ENCODE peak calls at places on chromosomes 5 and 9, in ten cellular contexts. N is B cell; Q is left cardiac atrium; E is stimulated activated CD4-positive, alpha-beta T cell treated with anti-CD3 and anti-CD28 coated beads, Interleukin-2, amount 100 ng/mL, for 48 hours; C is GM20000; I is testis; F is RCC 7860; P is HEK293T; Y is NCI-H1105 treated with DMSO at 0.1 percent for 48 hours; L is HT1080. W is an unnamed sample.

GRCh38 chr5:945691-946541 is 53.2 kb downstream of the TRIP13 start:
- DNase-seq in N (no peak), Q (no peak), E (no peak), C (no peak), I (peak; percentile 18), F (no peak), P (no peak), Y (peak; percentile 56), L (no peak), W (no peak)

GRCh38 chr5:65085181-65085580 is 316.5 kb downstream of the CWC27 start:
- DNase-seq in N (no peak), Q (no peak), E (no peak), C (no peak), I (no peak), F (no peak), P (no peak), Y (no peak), L (no peak), W (no peak)

GRCh38 chr9:101915479-101915878 is 177.0 kb upstream of the GRIN3A start:
- DNase-seq in N (no peak), Q (no peak), E (no peak), C (no peak), I (no peak), F (no peak), P (no peak), Y (no peak), L (peak; percentile 16), W (peak; percentile 20)

GRCh38 chr9:75027187-75028107 is 646 bp downstream of the CARNMT1 start:
- DNase-seq in N (peak; percentile 56), Q (peak; percentile 75), E (peak; percentile 38), C (peak; percentile 74), I (peak; percentile 77), F (peak; percentile 42), P (peak; percentile 40), Y (peak; percentile 45), L (no peak), W (peak; percentile 25)

GRCh38 chr5:132493241-132493640 is 2.7 kb upstream of the IRF1 start:
- DNase-seq in N (peak; percentile 32), Q (no peak), E (no peak), C (no peak), I (no peak), F (no peak), P (no peak), Y (no peak), L (no peak), W (no peak)

GRCh38 chr5:83471405-83472212 is at the start of gene VCAN:
- DNase-seq in N (no peak), Q (peak; percentile 85), E (no peak), C (peak; percentile 22), I (peak; percentile 45), F (peak; percentile 78), P (peak; percentile 55), Y (peak; percentile 9), L (peak; percentile 37), W (peak; percentile 75)

GRCh38 chr5:132498152-132498551 is 7.6 kb upstream of the IRF1 start:
- DNase-seq in N (no peak), Q (no peak), E (no peak), C (no peak), I (no peak), F (peak; percentile 87), P (peak; percentile 3), Y (no peak), L (peak; percentile 62), W (peak; percentile 80)

GRCh38 chr9:127598839-127599549 is 13.1 kb upstream of the STXBP1 start:
- DNase-seq in N (no peak), Q (no peak), E (no peak), C (no peak), I (no peak), F (no peak), P (no peak), Y (no peak), L (no peak), W (no peak)

GRCh38 chr5:101679816-101680215 is 616.3 kb downstream of the SLCO4C1 start:
- DNase-seq in N (no peak), Q (no peak), E (no peak), C (no peak), I (no peak), F (no peak), P (no peak), Y (no peak), L (peak; percentile 15), W (peak; percentile 65)

GRCh38 chr9:4497855-4498254 is 7.6 kb downstream of the SLC1A1 start:
- DNase-seq in N (no peak), Q (no peak), E (no peak), C (no peak), I (no peak), F (peak; percentile 13), P (no peak), Y (no peak), L (no peak), W (no peak)

GRCh38 chr9:112094948-112095779 is 79.9 kb downstream of the SUSD1 start:
- DNase-seq in N (no peak), Q (no peak), E (no peak), C (no peak), I (no peak), F (no peak), P (no peak), Y (no peak), L (no peak), W (no peak)

GRCh38 chr5:24644757-24645156 is at the start of gene CDH10:
- DNase-seq in N (no peak), Q (no peak), E (no peak), C (no peak), I (peak; percentile 67), F (no peak), P (peak; percentile 58), Y (no peak), L (peak; percentile 48), W (peak; percentile 7)

GRCh38 chr5:142825378-142826089 is 55.4 kb downstream of the ARHGAP26 start:
- DNase-seq in N (no peak), Q (no peak), E (no peak), C (no peak), I (peak; percentile 87), F (peak; percentile 80), P (no peak), Y (no peak), L (no peak), W (no peak)

GRCh38 chr5:607541-608285 is 4.4 kb upstream of the CEP72 start:
- DNase-seq in N (peak; percentile 71), Q (no peak), E (no peak), C (peak; percentile 64), I (no peak), F (no peak), P (no peak), Y (no peak), L (no peak), W (no peak)

GRCh38 chr9:5863092-5863746 is 27.5 kb upstream of the MLANA start:
- DNase-seq in N (no peak), Q (no peak), E (no peak), C (no peak), I (peak; percentile 56), F (no peak), P (no peak), Y (no peak), L (no peak), W (no peak)

GRCh38 chr9:112586600-112587155 is 100.1 kb downstream of the KIAA1958 start:
- DNase-seq in N (no peak), Q (no peak), E (no peak), C (no peak), I (no peak), F (no peak), P (no peak), Y (no peak), L (no peak), W (no peak)

GRCh38 chr9:38015267-38015666 is 53.8 kb downstream of the SHB start:
- DNase-seq in N (no peak), Q (no peak), E (no peak), C (no peak), I (no peak), F (no peak), P (no peak), Y (no peak), L (no peak), W (no peak)

GRCh38 chr5:82419559-82420332 is 141.6 kb upstream of the RPS23 start:
- DNase-seq in N (no peak), Q (no peak), E (no peak), C (no peak), I (no peak), F (no peak), P (no peak), Y (no peak), L (no peak), W (no peak)

GRCh38 chr9:38068616-38068865 is 486 bp downstream of the SHB start:
- DNase-seq in N (no peak), Q (peak; percentile 64), E (peak; percentile 17), C (peak; percentile 82), I (no peak), F (peak; percentile 33), P (peak; percentile 31), Y (no peak), L (no peak), W (no peak)

GRCh38 chr5:52771343-52772039 is 16.2 kb upstream of the ITGA1 start:
- DNase-seq in N (no peak), Q (no peak), E (no peak), C (peak; percentile 32), I (no peak), F (no peak), P (no peak), Y (no peak), L (no peak), W (no peak)

GRCh38 chr5:56255521-56255920 is 22.4 kb upstream of the ANKRD55 start:
- DNase-seq in N (no peak), Q (no peak), E (no peak), C (no peak), I (no peak), F (no peak), P (no peak), Y (no peak), L (no peak), W (no peak)

GRCh38 chr9:133131506-133131905 is 10.5 kb upstream of the RALGDS start:
- DNase-seq in N (no peak), Q (no peak), E (no peak), C (no peak), I (no peak), F (no peak), P (no peak), Y (no peak), L (no peak), W (no peak)

GRCh38 chr5:14038341-14038959 is 94.0 kb upstream of the DNAH5 start:
- DNase-seq in N (no peak), Q (no peak), E (no peak), C (no peak), I (no peak), F (peak; percentile 98), P (no peak), Y (no peak), L (peak; percentile 81), W (peak; percentile 90)

GRCh38 chr9:113522419-113522818 is 58.9 kb downstream of the RGS3 start:
- DNase-seq in N (no peak), Q (no peak), E (no peak), C (no peak), I (no peak), F (no peak), P (no peak), Y (no peak), L (no peak), W (no peak)

GRCh38 chr5:134370306-134370870 is 981 bp upstream of the UBE2B start:
- DNase-seq in N (no peak), Q (no peak), E (no peak), C (no peak), I (no peak), F (no peak), P (no peak), Y (no peak), L (no peak), W (peak; percentile 13)

W was measured in bronchial epithelial cell.